ENCODE peak calls at places on chromosomes 4 and X, in seven cellular contexts. H is CD4-positive, alpha-beta T cell; O is NB4; C is brain microvascular endothelial cell; W is H9; U is BE2C; V is MCF 10A. K is an unnamed sample.
A peak's percentile ranks its signal among the peaks of the same experiment; 100 is the strongest.

GRCh38 chr4:83558693-83559092 is 22.8 kb downstream of the GPAT3 start:
- DNase-seq in U (no peak), O (peak; percentile 82), V (no peak), C (no peak), W (no peak), H (no peak), K (no peak)

GRCh38 chr4:15043226-15043625 is 40.9 kb downstream of the CPEB2 start:
- DNase-seq in U (peak; percentile 14), W (no peak), H (no peak), C (no peak), V (peak; percentile 57), O (peak; percentile 14), K (no peak)

GRCh38 chr4:188374870-188375269 is 235.6 kb downstream of the TRIML1 start:
- DNase-seq in H (no peak), U (no peak), V (no peak), O (no peak), C (no peak), W (no peak), K (no peak)

GRCh38 chr4:183968502-183968901 is 63.4 kb downstream of the STOX2 start:
- DNase-seq in H (no peak), V (no peak), O (no peak), C (no peak), W (no peak), U (no peak), K (no peak)

GRCh38 chrX:72003811-72004750 is 93.4 kb downstream of the NHSL2 start:
- DNase-seq in V (no peak), W (peak; percentile 81), H (no peak), O (peak; percentile 27), C (no peak), U (peak; percentile 72), K (no peak)

GRCh38 chr4:76515975-76516853 is 81.2 kb downstream of the SHROOM3 start:
- DNase-seq in W (no peak), O (peak; percentile 11), U (no peak), V (no peak), H (no peak), C (no peak), K (peak; percentile 54)

GRCh38 chr4:159508917-159509500 is 406.1 kb downstream of the RAPGEF2 start:
- DNase-seq in H (no peak), O (no peak), V (peak; percentile 30), C (peak; percentile 85), U (no peak), W (no peak), K (no peak)

GRCh38 chr4:73662709-73663546 is 42.7 kb upstream of the RASSF6 start:
- DNase-seq in O (peak; percentile 77), H (no peak), W (no peak), V (peak; percentile 70), U (no peak), C (peak; percentile 47), K (peak; percentile 39)

GRCh38 chrX:143580266-143580665 is 55.6 kb downstream of the SLITRK4 start:
- DNase-seq in C (no peak), O (peak; percentile 13), W (no peak), H (no peak), U (no peak), V (peak; percentile 67), K (no peak)

GRCh38 chr4:141041021-141041476 is 92.2 kb downstream of the RNF150 start:
- DNase-seq in U (no peak), V (no peak), H (no peak), O (no peak), C (no peak), W (no peak), K (no peak)

GRCh38 chr4:126701756-126702155 is 931.0 kb upstream of the INTU start:
- DNase-seq in W (no peak), C (peak; percentile 33), O (no peak), U (peak; percentile 10), H (no peak), V (peak; percentile 59), K (no peak)

GRCh38 chr4:64940698-64941097 is 531.4 kb upstream of the TECRL start:
- DNase-seq in W (no peak), U (no peak), V (peak; percentile 75), C (no peak), H (no peak), O (peak; percentile 1), K (no peak)

GRCh38 chr4:139315221-139315675 is 13.0 kb upstream of the NDUFC1 start:
- DNase-seq in H (no peak), U (no peak), O (no peak), V (no peak), C (no peak), W (no peak), K (no peak)

GRCh38 chrX:114959729-114960128 is 57.7 kb downstream of the IL13RA2 start:
- DNase-seq in V (peak; percentile 27), O (peak; percentile 2), C (no peak), U (no peak), H (no peak), W (no peak), K (no peak)

GRCh38 chrX:13990126-13990525 is 39.6 kb downstream of the GEMIN8 start:
- DNase-seq in V (no peak), U (no peak), H (no peak), W (no peak), C (no peak), O (no peak), K (no peak)

GRCh38 chrX:77597511-77597910 is 150.3 kb downstream of the FGF16 start:
- DNase-seq in O (no peak), U (no peak), H (no peak), V (no peak), C (no peak), W (no peak), K (no peak)

GRCh38 chrX:77595848-77596247 is 148.7 kb downstream of the FGF16 start:
- DNase-seq in O (no peak), C (no peak), V (no peak), H (no peak), U (no peak), W (no peak), K (no peak)

GRCh38 chrX:77597090-77597489 is 149.9 kb downstream of the FGF16 start:
- DNase-seq in V (peak; percentile 30), C (no peak), W (no peak), U (no peak), H (no peak), O (peak; percentile 1), K (no peak)
- TF ChIP-seq CTCF in V (peak; percentile 29), C (peak; percentile 19), W (peak; percentile 51), U (peak; percentile 47), H (no peak), O (no peak), K (no peak)

DNA sequence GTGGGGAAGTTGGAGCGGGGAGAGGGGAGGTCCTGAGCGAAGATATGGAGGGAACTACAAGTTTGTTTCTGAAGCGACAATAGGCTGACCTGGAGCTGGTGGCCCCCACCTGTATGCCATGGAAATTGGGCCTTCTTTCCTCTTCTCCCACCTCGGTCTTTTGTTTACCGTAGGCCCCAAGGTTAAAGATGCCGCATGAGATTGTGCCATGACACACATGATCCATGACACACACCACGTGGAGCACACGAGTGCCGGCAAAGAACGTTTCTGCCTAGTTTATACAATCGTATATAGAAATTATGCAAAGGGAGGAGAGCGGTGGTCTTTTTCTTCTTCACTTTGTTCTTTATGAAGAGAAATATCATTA is 408 bp downstream of the TMEM33 start:
- DNase-seq in H (no peak), V (peak; percentile 44), U (no peak), O (peak; percentile 64), C (no peak), W (no peak), K (peak; percentile 15)
- TF ChIP-seq CTCF in H (no peak), V (no peak), U (no peak), O (no peak), C (no peak), W (no peak), K (no peak)

DNA sequence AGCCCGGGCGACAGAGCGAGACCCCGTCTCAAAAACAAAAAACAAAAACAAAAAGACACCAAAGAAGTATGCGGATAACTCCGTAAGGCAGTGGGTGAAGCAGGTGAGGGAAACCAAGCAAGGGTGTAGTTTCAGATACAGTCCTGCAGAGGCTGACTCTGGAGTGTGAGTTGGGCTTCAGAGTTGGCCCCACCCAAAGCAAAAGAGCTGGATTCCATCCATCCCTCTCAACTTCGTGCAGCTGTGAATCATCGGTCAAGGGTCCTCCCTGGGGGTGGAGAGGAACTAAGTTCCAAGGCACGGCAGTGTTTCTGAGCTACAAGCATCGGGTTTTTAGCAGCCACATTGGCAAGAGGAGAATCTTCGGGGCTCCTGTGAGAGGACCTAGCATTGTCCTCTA is 43.9 kb upstream of the FAM9A start:
- DNase-seq in V (peak; percentile 45), U (no peak), O (no peak), H (no peak), W (no peak), C (peak; percentile 28), K (no peak)
- TF ChIP-seq CTCF in V (no peak), U (no peak), O (no peak), H (no peak), W (peak; percentile 40), C (peak; percentile 53), K (no peak)

GRCh38 chrX:45781901-45782553 is 581.4 kb upstream of the DIPK2B start:
- DNase-seq in W (no peak), H (no peak), O (peak; percentile 73), U (no peak), C (no peak), V (peak; percentile 71), K (no peak)
- TF ChIP-seq CTCF in W (peak; percentile 20), H (no peak), O (peak; percentile 17), U (no peak), C (peak; percentile 50), V (peak; percentile 16), K (no peak)

GRCh38 chr4:180449395-180449956 is 1793.7 kb upstream of the TENM3 start:
- DNase-seq in V (peak; percentile 77), W (peak; percentile 66), C (no peak), H (no peak), U (peak; percentile 75), O (peak; percentile 48), K (peak; percentile 18)
- TF ChIP-seq CTCF in V (peak; percentile 69), W (peak; percentile 91), C (peak; percentile 76), H (no peak), U (peak; percentile 96), O (peak; percentile 53), K (peak; percentile 40)

GRCh38 chrX:41734530-41734929 is 10.5 kb downstream of the GPR82 start:
- DNase-seq in W (no peak), C (peak; percentile 22), V (peak; percentile 16), H (no peak), U (peak; percentile 37), O (peak; percentile 59), K (no peak)
- TF ChIP-seq CTCF in W (peak; percentile 61), C (peak; percentile 67), V (peak; percentile 34), H (no peak), U (peak; percentile 69), O (peak; percentile 36), K (no peak)

DNA sequence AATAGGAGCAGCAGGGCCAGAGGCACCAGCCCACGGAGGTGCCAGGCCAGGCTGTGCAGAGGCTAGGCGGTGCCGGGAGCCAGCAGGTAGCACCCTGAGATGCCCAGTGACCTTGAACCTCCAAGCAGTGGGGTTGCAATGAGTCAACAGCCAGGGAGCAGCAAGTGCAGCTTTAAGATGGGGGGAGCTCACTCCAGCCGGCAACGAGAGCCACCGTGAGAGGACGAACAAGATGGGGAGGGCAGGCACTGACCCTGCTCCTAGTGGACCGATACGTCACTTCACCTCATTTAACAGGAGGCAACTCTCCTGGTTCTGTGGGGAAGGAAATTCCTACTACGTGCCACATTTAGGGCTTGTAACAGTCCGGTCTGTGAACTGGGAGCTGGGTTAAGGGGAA is 4.8 kb downstream of the LETM1 start:
- DNase-seq in U (no peak), C (no peak), O (no peak), W (no peak), H (no peak), V (no peak), K (no peak)
- TF ChIP-seq CTCF in U (no peak), C (peak; percentile 2), O (no peak), W (peak; percentile 28), H (no peak), V (no peak), K (no peak)

K was measured in GM20000.